ENCODE peak calls at places on chromosome 16, in eight cellular contexts. One of them, this sample, is unnamed.

GRCh38 chr16:87317766-87318121 is 552 bp upstream of the C16orf95 start:
- DNase-seq in dorsolateral prefrontal cortex: peak; percentile 36
- DNase-seq in ascending aorta: no peak
- DNase-seq in right lobe of liver: peak; percentile 49
- DNase-seq in upper lobe of left lung: no peak
- DNase-seq in CD4-positive, alpha-beta T cell: no peak
- DNase-seq in right atrium auricular region: peak; percentile 75
- DNase-seq in HFFc6: peak; percentile 46
- DNase-seq in this sample: no peak

GRCh38 chr16:65308506-65308905 is 186.6 kb upstream of the CDH11 start:
- DNase-seq in right lobe of liver: no peak
- DNase-seq in CD4-positive, alpha-beta T cell: no peak
- DNase-seq in right atrium auricular region: no peak
- DNase-seq in upper lobe of left lung: no peak
- DNase-seq in dorsolateral prefrontal cortex: no peak
- DNase-seq in HFFc6: no peak
- DNase-seq in ascending aorta: no peak
- DNase-seq in this sample: no peak

GRCh38 chr16:995087-995486 is 13.5 kb downstream of the SOX8 start:
- DNase-seq in CD4-positive, alpha-beta T cell: no peak
- DNase-seq in ascending aorta: no peak
- DNase-seq in right lobe of liver: no peak
- DNase-seq in dorsolateral prefrontal cortex: no peak
- DNase-seq in upper lobe of left lung: no peak
- DNase-seq in right atrium auricular region: no peak
- DNase-seq in HFFc6: peak; percentile 19
- DNase-seq in this sample: no peak

GRCh38 chr16:726438-727290 is at the start of the genes CCDC78 and HAGHL:
- DNase-seq in HFFc6: no peak
- DNase-seq in right lobe of liver: peak; percentile 49
- DNase-seq in upper lobe of left lung: peak; percentile 95
- DNase-seq in dorsolateral prefrontal cortex: no peak
- DNase-seq in ascending aorta: no peak
- DNase-seq in right atrium auricular region: no peak
- DNase-seq in CD4-positive, alpha-beta T cell: no peak
- DNase-seq in this sample: peak; percentile 42

GRCh38 chr16:66503030-66503429 is 46.9 kb downstream of the TK2 start:
- DNase-seq in dorsolateral prefrontal cortex: no peak
- DNase-seq in right atrium auricular region: no peak
- DNase-seq in CD4-positive, alpha-beta T cell: no peak
- DNase-seq in right lobe of liver: peak; percentile 63
- DNase-seq in HFFc6: no peak
- DNase-seq in upper lobe of left lung: no peak
- DNase-seq in ascending aorta: no peak
- DNase-seq in this sample: no peak

GRCh38 chr16:75380870-75381269 is 52.4 kb downstream of the CFDP1 start:
- DNase-seq in upper lobe of left lung: no peak
- DNase-seq in ascending aorta: no peak
- DNase-seq in right atrium auricular region: no peak
- DNase-seq in dorsolateral prefrontal cortex: no peak
- DNase-seq in CD4-positive, alpha-beta T cell: no peak
- DNase-seq in HFFc6: peak; percentile 59
- DNase-seq in right lobe of liver: no peak
- DNase-seq in this sample: no peak

GRCh38 chr16:26765087-26765486 is 301.6 kb upstream of the C16orf82 start:
- DNase-seq in dorsolateral prefrontal cortex: no peak
- DNase-seq in right atrium auricular region: no peak
- DNase-seq in HFFc6: no peak
- DNase-seq in right lobe of liver: no peak
- DNase-seq in upper lobe of left lung: no peak
- DNase-seq in CD4-positive, alpha-beta T cell: no peak
- DNase-seq in ascending aorta: no peak
- DNase-seq in this sample: no peak

GRCh38 chr16:88768041-88768876 is 16.8 kb downstream of the PIEZO1 start:
- DNase-seq in CD4-positive, alpha-beta T cell: no peak
- DNase-seq in right atrium auricular region: no peak
- DNase-seq in dorsolateral prefrontal cortex: no peak
- DNase-seq in ascending aorta: no peak
- DNase-seq in upper lobe of left lung: peak; percentile 95
- DNase-seq in HFFc6: no peak
- DNase-seq in right lobe of liver: peak; percentile 66
- DNase-seq in this sample: no peak

GRCh38 chr16:89155851-89156739 is 15.5 kb upstream of the CDH15 start:
- DNase-seq in upper lobe of left lung: peak; percentile 74
- DNase-seq in right lobe of liver: no peak
- DNase-seq in right atrium auricular region: no peak
- DNase-seq in dorsolateral prefrontal cortex: no peak
- DNase-seq in CD4-positive, alpha-beta T cell: no peak
- DNase-seq in HFFc6: no peak
- DNase-seq in ascending aorta: no peak
- DNase-seq in this sample: no peak

GRCh38 chr16:10250137-10250850 is 68.1 kb upstream of the GRIN2A start:
- DNase-seq in ascending aorta: no peak
- DNase-seq in HFFc6: no peak
- DNase-seq in right atrium auricular region: no peak
- DNase-seq in dorsolateral prefrontal cortex: no peak
- DNase-seq in CD4-positive, alpha-beta T cell: no peak
- DNase-seq in upper lobe of left lung: no peak
- DNase-seq in right lobe of liver: no peak
- DNase-seq in this sample: no peak

GRCh38 chr16:50553182-50553710 is 5.0 kb downstream of the NKD1 start:
- DNase-seq in right lobe of liver: no peak
- DNase-seq in upper lobe of left lung: no peak
- DNase-seq in dorsolateral prefrontal cortex: no peak
- DNase-seq in right atrium auricular region: no peak
- DNase-seq in CD4-positive, alpha-beta T cell: no peak
- DNase-seq in ascending aorta: no peak
- DNase-seq in HFFc6: no peak
- DNase-seq in this sample: no peak

GRCh38 chr16:70725912-70726828 is 40.3 kb upstream of the MTSS2 start:
- DNase-seq in upper lobe of left lung: peak; percentile 89
- DNase-seq in right atrium auricular region: peak; percentile 72
- DNase-seq in HFFc6: no peak
- DNase-seq in right lobe of liver: no peak
- DNase-seq in ascending aorta: no peak
- DNase-seq in dorsolateral prefrontal cortex: no peak
- DNase-seq in CD4-positive, alpha-beta T cell: no peak
- DNase-seq in this sample: no peak

GRCh38 chr16:55832788-55833583 is at the start of gene CES1:
- DNase-seq in right lobe of liver: peak; percentile 90
- DNase-seq in CD4-positive, alpha-beta T cell: no peak
- DNase-seq in upper lobe of left lung: peak; percentile 90
- DNase-seq in ascending aorta: no peak
- DNase-seq in right atrium auricular region: peak; percentile 79
- DNase-seq in HFFc6: no peak
- DNase-seq in dorsolateral prefrontal cortex: no peak
- DNase-seq in this sample: no peak

GRCh38 chr16:55136356-55136755 is 187.6 kb upstream of the IRX6 start:
- DNase-seq in CD4-positive, alpha-beta T cell: no peak
- DNase-seq in HFFc6: no peak
- DNase-seq in upper lobe of left lung: no peak
- DNase-seq in right lobe of liver: no peak
- DNase-seq in dorsolateral prefrontal cortex: no peak
- DNase-seq in right atrium auricular region: no peak
- DNase-seq in ascending aorta: no peak
- DNase-seq in this sample: no peak

GRCh38 chr16:29658693-29659092 is 4.4 kb upstream of the SPN start:
- DNase-seq in ascending aorta: no peak
- DNase-seq in HFFc6: no peak
- DNase-seq in CD4-positive, alpha-beta T cell: no peak
- DNase-seq in right lobe of liver: no peak
- DNase-seq in upper lobe of left lung: no peak
- DNase-seq in dorsolateral prefrontal cortex: no peak
- DNase-seq in right atrium auricular region: no peak
- DNase-seq in this sample: no peak

GRCh38 chr16:14489460-14489859 is 140.6 kb downstream of the PARN start:
- DNase-seq in CD4-positive, alpha-beta T cell: no peak
- DNase-seq in HFFc6: no peak
- DNase-seq in ascending aorta: no peak
- DNase-seq in dorsolateral prefrontal cortex: no peak
- DNase-seq in right atrium auricular region: no peak
- DNase-seq in upper lobe of left lung: no peak
- DNase-seq in right lobe of liver: no peak
- DNase-seq in this sample: no peak

GRCh38 chr16:7404217-7404616 is 71.6 kb downstream of the RBFOX1 start:
- DNase-seq in right lobe of liver: no peak
- DNase-seq in CD4-positive, alpha-beta T cell: no peak
- DNase-seq in dorsolateral prefrontal cortex: no peak
- DNase-seq in ascending aorta: no peak
- DNase-seq in HFFc6: no peak
- DNase-seq in upper lobe of left lung: no peak
- DNase-seq in right atrium auricular region: no peak
- DNase-seq in this sample: no peak
- TF ChIP-seq CTCF in right lobe of liver: no peak
- TF ChIP-seq CTCF in CD4-positive, alpha-beta T cell: no peak
- TF ChIP-seq CTCF in dorsolateral prefrontal cortex: no peak
- TF ChIP-seq CTCF in ascending aorta: no peak
- TF ChIP-seq CTCF in HFFc6: no peak
- TF ChIP-seq CTCF in upper lobe of left lung: no peak
- TF ChIP-seq CTCF in right atrium auricular region: no peak
- TF ChIP-seq CTCF in this sample: no peak

GRCh38 chr16:19969284-19969683 is 84.6 kb upstream of the GPRC5B start:
- DNase-seq in right lobe of liver: no peak
- DNase-seq in ascending aorta: no peak
- DNase-seq in CD4-positive, alpha-beta T cell: no peak
- DNase-seq in dorsolateral prefrontal cortex: no peak
- DNase-seq in HFFc6: no peak
- DNase-seq in upper lobe of left lung: no peak
- DNase-seq in right atrium auricular region: no peak
- DNase-seq in this sample: no peak
- TF ChIP-seq CTCF in right lobe of liver: no peak
- TF ChIP-seq CTCF in ascending aorta: no peak
- TF ChIP-seq CTCF in CD4-positive, alpha-beta T cell: no peak
- TF ChIP-seq CTCF in dorsolateral prefrontal cortex: no peak
- TF ChIP-seq CTCF in HFFc6: no peak
- TF ChIP-seq CTCF in upper lobe of left lung: no peak
- TF ChIP-seq CTCF in right atrium auricular region: no peak
- TF ChIP-seq CTCF in this sample: no peak

GRCh38 chr16:31356566-31357323 is 1.8 kb downstream of the ITGAX start:
- DNase-seq in dorsolateral prefrontal cortex: no peak
- DNase-seq in upper lobe of left lung: peak; percentile 81
- DNase-seq in right atrium auricular region: no peak
- DNase-seq in right lobe of liver: no peak
- DNase-seq in ascending aorta: no peak
- DNase-seq in CD4-positive, alpha-beta T cell: no peak
- DNase-seq in HFFc6: no peak
- DNase-seq in this sample: no peak

GRCh38 chr16:31355701-31356100 is 725 bp downstream of the ITGAX start:
- DNase-seq in dorsolateral prefrontal cortex: peak; percentile 33
- DNase-seq in upper lobe of left lung: peak; percentile 40
- DNase-seq in CD4-positive, alpha-beta T cell: no peak
- DNase-seq in right atrium auricular region: no peak
- DNase-seq in ascending aorta: no peak
- DNase-seq in HFFc6: no peak
- DNase-seq in right lobe of liver: no peak
- DNase-seq in this sample: no peak

GRCh38 chr16:31354394-31355291 is at the start of gene ITGAX:
- DNase-seq in upper lobe of left lung: peak; percentile 77
- DNase-seq in CD4-positive, alpha-beta T cell: no peak
- DNase-seq in dorsolateral prefrontal cortex: no peak
- DNase-seq in right atrium auricular region: peak; percentile 69
- DNase-seq in HFFc6: no peak
- DNase-seq in ascending aorta: peak; percentile 48
- DNase-seq in right lobe of liver: peak; percentile 71
- DNase-seq in this sample: peak; percentile 42

GRCh38 chr16:31360296-31360695 is 5.3 kb downstream of the ITGAX start:
- DNase-seq in ascending aorta: no peak
- DNase-seq in upper lobe of left lung: no peak
- DNase-seq in CD4-positive, alpha-beta T cell: no peak
- DNase-seq in HFFc6: no peak
- DNase-seq in dorsolateral prefrontal cortex: no peak
- DNase-seq in right lobe of liver: no peak
- DNase-seq in right atrium auricular region: no peak
- DNase-seq in this sample: no peak

DNA sequence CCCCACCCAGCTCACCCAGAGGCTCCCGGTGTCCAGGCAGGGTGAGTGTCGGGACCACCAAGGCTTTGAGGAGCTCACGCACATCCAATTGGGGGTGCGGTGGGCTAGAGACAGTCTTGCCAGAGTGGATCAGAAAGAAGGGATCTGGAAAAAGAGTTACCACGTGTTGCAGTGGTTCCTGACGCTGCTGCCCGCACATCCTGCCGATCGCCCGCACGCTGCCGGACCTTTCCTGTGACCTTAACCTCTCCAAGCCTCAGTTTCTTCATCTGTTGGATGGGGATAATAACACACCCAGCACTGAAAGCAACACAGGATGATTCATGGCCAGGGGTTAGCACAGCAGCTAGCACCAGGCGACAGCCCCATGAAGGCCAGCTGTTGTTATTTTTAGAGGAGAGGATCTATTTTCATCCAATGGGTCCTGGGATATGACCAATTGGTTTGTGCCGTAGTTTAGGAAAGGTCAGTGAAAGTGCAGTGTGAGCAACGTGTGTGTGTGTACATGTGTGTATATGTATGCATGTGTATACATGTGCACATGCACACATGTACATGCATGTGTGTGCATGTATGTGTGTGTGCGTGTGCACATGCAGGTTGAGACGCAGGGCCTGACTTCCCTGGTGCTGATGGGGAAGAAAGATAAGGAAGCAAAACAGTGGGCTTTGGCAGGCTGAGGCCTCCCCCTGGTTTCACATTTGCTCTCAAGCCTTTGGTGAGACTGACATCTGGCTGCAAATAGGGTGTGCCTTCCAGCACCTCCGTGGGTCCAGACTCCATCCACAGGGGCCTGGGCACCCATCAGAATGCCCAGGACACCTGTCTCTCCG is 2.6 kb downstream of the ITGAX start:
- DNase-seq in ascending aorta: no peak
- DNase-seq in right lobe of liver: no peak
- DNase-seq in CD4-positive, alpha-beta T cell: no peak
- DNase-seq in right atrium auricular region: no peak
- DNase-seq in HFFc6: no peak
- DNase-seq in upper lobe of left lung: peak; percentile 58
- DNase-seq in dorsolateral prefrontal cortex: no peak
- DNase-seq in this sample: no peak
- TF ChIP-seq CTCF in ascending aorta: no peak
- TF ChIP-seq CTCF in right lobe of liver: no peak
- TF ChIP-seq CTCF in CD4-positive, alpha-beta T cell: no peak
- TF ChIP-seq CTCF in right atrium auricular region: no peak
- TF ChIP-seq CTCF in HFFc6: no peak
- TF ChIP-seq CTCF in upper lobe of left lung: no peak
- TF ChIP-seq CTCF in dorsolateral prefrontal cortex: no peak
- TF ChIP-seq CTCF in this sample: no peak

GRCh38 chr16:76669288-76669687 is 392.1 kb downstream of the CNTNAP4 start:
- DNase-seq in right atrium auricular region: no peak
- DNase-seq in right lobe of liver: no peak
- DNase-seq in ascending aorta: no peak
- DNase-seq in dorsolateral prefrontal cortex: no peak
- DNase-seq in upper lobe of left lung: no peak
- DNase-seq in CD4-positive, alpha-beta T cell: no peak
- DNase-seq in HFFc6: no peak
- DNase-seq in this sample: no peak

GRCh38 chr16:76665571-76666275 is 388.5 kb downstream of the CNTNAP4 start:
- DNase-seq in right lobe of liver: no peak
- DNase-seq in right atrium auricular region: no peak
- DNase-seq in dorsolateral prefrontal cortex: no peak
- DNase-seq in upper lobe of left lung: no peak
- DNase-seq in ascending aorta: no peak
- DNase-seq in CD4-positive, alpha-beta T cell: no peak
- DNase-seq in HFFc6: no peak
- DNase-seq in this sample: no peak

GRCh38 chr16:76670125-76670857 is 393.1 kb downstream of the CNTNAP4 start:
- DNase-seq in right atrium auricular region: no peak
- DNase-seq in ascending aorta: no peak
- DNase-seq in dorsolateral prefrontal cortex: no peak
- DNase-seq in HFFc6: no peak
- DNase-seq in upper lobe of left lung: no peak
- DNase-seq in right lobe of liver: no peak
- DNase-seq in CD4-positive, alpha-beta T cell: no peak
- DNase-seq in this sample: no peak

GRCh38 chr16:76668207-76668725 is 391.1 kb downstream of the CNTNAP4 start:
- DNase-seq in upper lobe of left lung: no peak
- DNase-seq in CD4-positive, alpha-beta T cell: no peak
- DNase-seq in dorsolateral prefrontal cortex: no peak
- DNase-seq in HFFc6: no peak
- DNase-seq in right atrium auricular region: no peak
- DNase-seq in ascending aorta: no peak
- DNase-seq in right lobe of liver: no peak
- DNase-seq in this sample: no peak
- TF ChIP-seq CTCF in upper lobe of left lung: no peak
- TF ChIP-seq CTCF in CD4-positive, alpha-beta T cell: no peak
- TF ChIP-seq CTCF in dorsolateral prefrontal cortex: no peak
- TF ChIP-seq CTCF in HFFc6: no peak
- TF ChIP-seq CTCF in right atrium auricular region: no peak
- TF ChIP-seq CTCF in ascending aorta: no peak
- TF ChIP-seq CTCF in right lobe of liver: no peak
- TF ChIP-seq CTCF in this sample: no peak